ENCODE peak calls at places on chromosomes 11 and 22, in ten cellular contexts. H, Y, T, Q, M, B, L, O, U and C are unnamed samples.

GRCh38 chr22:42269407-42270177 is 861 bp downstream of the TCF20 start:
- DNase-seq in U (no peak), L (no peak), O (peak; percentile 9), B (peak; percentile 76), M (peak; percentile 80), H (no peak), Y (no peak), T (no peak), Q (no peak), C (peak; percentile 69)

GRCh38 chr11:13685461-13686108 is 17.1 kb downstream of the FAR1 start:
- DNase-seq in O (peak; percentile 24), M (no peak), H (peak; percentile 15), Q (no peak), U (peak; percentile 81), T (no peak), Y (no peak), B (no peak), L (no peak), C (no peak)

GRCh38 chr11:72958790-72959189 is 144.6 kb downstream of the ATG16L2 start:
- DNase-seq in O (peak; percentile 47), U (no peak), T (no peak), B (no peak), M (no peak), Y (no peak), L (no peak), H (peak; percentile 47), Q (no peak), C (no peak)

GRCh38 chr11:119066481-119066880 is 1.1 kb upstream of the VPS11 start:
- DNase-seq in O (no peak), M (no peak), B (no peak), H (no peak), Q (no peak), Y (no peak), L (no peak), U (no peak), T (no peak), C (no peak)

GRCh38 chr11:75162954-75163353 is 12.0 kb downstream of the SLCO2B1 start:
- DNase-seq in M (no peak), U (no peak), T (no peak), Q (no peak), B (no peak), O (no peak), Y (no peak), L (no peak), H (no peak), C (no peak)

GRCh38 chr11:15189646-15190365 is 75.1 kb downstream of the INSC start:
- DNase-seq in O (peak; percentile 47), T (no peak), M (no peak), U (no peak), H (peak; percentile 29), Q (no peak), B (no peak), Y (no peak), L (no peak), C (no peak)

GRCh38 chr11:87740968-87741367 is 434.3 kb downstream of the RAB38 start:
- DNase-seq in Q (no peak), L (no peak), U (no peak), O (no peak), T (no peak), H (no peak), B (no peak), M (no peak), Y (no peak), C (no peak)

GRCh38 chr11:134144744-134145143 is 75.9 kb downstream of the JAM3 start:
- DNase-seq in U (no peak), B (no peak), O (no peak), T (no peak), L (no peak), Q (no peak), Y (no peak), M (no peak), H (no peak), C (no peak)

DNA sequence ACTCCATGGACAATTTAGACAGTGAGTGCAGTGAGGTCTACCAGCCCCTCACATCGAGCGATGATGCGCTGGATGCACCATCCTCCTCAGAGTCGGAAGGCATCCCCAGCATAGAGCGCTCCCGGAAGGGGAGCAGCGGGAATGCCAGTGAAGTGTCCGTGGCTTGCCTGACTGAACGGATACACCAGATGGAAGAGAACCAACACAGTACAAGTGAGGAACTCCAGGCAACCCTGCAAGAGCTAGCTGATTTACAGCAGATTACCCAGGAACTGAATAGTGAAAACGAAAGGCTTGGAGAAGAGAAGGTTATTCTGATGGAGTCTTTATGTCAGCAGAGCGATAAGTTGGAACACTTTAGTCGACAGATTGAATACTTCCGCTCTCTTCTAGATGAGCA is 51.4 kb downstream of the SPECC1L start:
- DNase-seq in L (no peak), H (no peak), U (no peak), O (no peak), B (no peak), M (no peak), Y (no peak), Q (no peak), T (no peak), C (no peak)
- H3K27ac ChIP-seq in L (no peak overlapping the region), H (no peak overlapping the region), U (no peak overlapping the region), O (no peak overlapping the region), B (no peak overlapping the region), M (no peak overlapping the region), Y (no peak overlapping the region), Q (no peak overlapping the region), T (no peak overlapping the region), C (no peak overlapping the region)

GRCh38 chr11:122754028-122754427 is 84.3 kb upstream of the CRTAM start:
- DNase-seq in U (no peak), H (no peak), Q (no peak), T (no peak), B (no peak), L (no peak), M (no peak), O (no peak), Y (no peak), C (no peak)

GRCh38 chr11:122755409-122755808 is 82.9 kb upstream of the CRTAM start:
- DNase-seq in Q (no peak), O (no peak), Y (no peak), U (no peak), H (no peak), L (no peak), T (no peak), B (no peak), M (no peak), C (no peak)

GRCh38 chr11:122755941-122756340 is 82.4 kb upstream of the CRTAM start:
- DNase-seq in U (no peak), Q (no peak), T (no peak), L (no peak), M (no peak), H (no peak), O (no peak), B (no peak), Y (no peak), C (no peak)

GRCh38 chr11:122756417-122756816 is 81.9 kb upstream of the CRTAM start:
- DNase-seq in T (no peak), M (peak; percentile 34), Q (peak; percentile 39), L (no peak), B (peak; percentile 73), Y (peak; percentile 18), U (no peak), H (no peak), O (no peak), C (no peak)

GRCh38 chr11:122754553-122755322 is 83.6 kb upstream of the CRTAM start:
- DNase-seq in Q (no peak), O (no peak), U (peak; percentile 59), Y (no peak), B (peak; percentile 39), L (no peak), T (no peak), M (no peak), H (no peak), C (no peak)
- TF ChIP-seq CTCF in Q (peak; percentile 15), O (peak; percentile 31), U (peak; percentile 73), Y (peak; percentile 10), B (peak; percentile 61), L (peak; percentile 20), T (no peak), M (no peak), H (peak; percentile 20), C (no peak)

GRCh38 chr22:26751217-26751616 is 93.8 kb downstream of the MIAT start:
- DNase-seq in L (no peak), T (no peak), Y (no peak), Q (no peak), B (no peak), H (no peak), O (peak; percentile 40), U (no peak), M (no peak), C (no peak)

GRCh38 chr22:26746311-26746710 is 88.9 kb downstream of the MIAT start:
- DNase-seq in M (no peak), L (no peak), Y (no peak), Q (no peak), U (no peak), B (no peak), H (no peak), O (no peak), T (no peak), C (no peak)

GRCh38 chr22:26744892-26745808 is 87.8 kb downstream of the MIAT start:
- DNase-seq in Q (no peak), Y (no peak), H (no peak), T (no peak), B (no peak), L (no peak), M (no peak), U (no peak), O (no peak), C (no peak)

GRCh38 chr22:26753125-26753862 is 95.9 kb downstream of the MIAT start:
- DNase-seq in U (no peak), Q (no peak), T (no peak), B (no peak), O (no peak), H (no peak), L (no peak), M (no peak), Y (no peak), C (no peak)

GRCh38 chr22:26748845-26749244 is 91.5 kb downstream of the MIAT start:
- DNase-seq in Y (no peak), H (no peak), Q (no peak), T (peak; percentile 25), U (no peak), M (no peak), O (no peak), L (no peak), B (no peak), C (no peak)
- H3K27ac ChIP-seq in Y (no peak overlapping the region), H (no peak overlapping the region), Q (peak overlapping the region; percentile 3), T (no peak overlapping the region), U (no peak overlapping the region), M (no peak overlapping the region), O (no peak overlapping the region), L (peak overlapping the region; percentile 25), B (no peak overlapping the region), C (no peak overlapping the region)

GRCh38 chr22:33296941-33297340 is 238.8 kb upstream of the SYN3 start:
- DNase-seq in Y (no peak), T (no peak), B (no peak), M (peak; percentile 65), U (no peak), Q (no peak), H (no peak), O (no peak), L (no peak), C (no peak)

GRCh38 chr22:33302049-33302545 is 243.9 kb upstream of the SYN3 start:
- DNase-seq in O (peak; percentile 18), Q (no peak), B (peak; percentile 32), M (peak; percentile 88), H (peak; percentile 60), U (peak; percentile 76), L (peak; percentile 89), T (peak; percentile 85), Y (peak; percentile 68), C (peak; percentile 30)

GRCh38 chr22:33302549-33302948 is 244.4 kb upstream of the SYN3 start:
- DNase-seq in H (no peak), U (no peak), T (no peak), M (no peak), L (no peak), B (no peak), Y (no peak), O (no peak), Q (no peak), C (no peak)

GRCh38 chr22:33300165-33300564 is 242.0 kb upstream of the SYN3 start:
- DNase-seq in B (no peak), Q (no peak), Y (no peak), L (no peak), T (no peak), M (no peak), H (no peak), U (no peak), O (no peak), C (no peak)

GRCh38 chr22:33299245-33299956 is 241.2 kb upstream of the SYN3 start:
- DNase-seq in O (no peak), L (no peak), M (no peak), Y (no peak), H (no peak), Q (no peak), B (no peak), T (no peak), U (no peak), C (no peak)
- TF ChIP-seq CTCF in O (no peak), L (no peak), M (no peak), Y (no peak), H (no peak), Q (no peak), B (no peak), T (no peak), U (no peak), C (no peak)